ENCODE peak calls at places on chromosome X, in five cellular contexts. H is lower leg skin, O is hepatocyte, B is GM12865, J is RWPE1. Z is an unnamed sample.

GRCh38 chrX:19751068-19751467 is 136.3 kb downstream of the SH3KBP1 start:
- DNase-seq in H (no peak), O (no peak), B (no peak), J (no peak), Z (no peak)

GRCh38 chrX:68534696-68535095 is 35.8 kb downstream of the YIPF6 start:
- DNase-seq in H (no peak), O (no peak), B (no peak), J (no peak), Z (no peak)

GRCh38 chrX:103845165-103845653 is 13.2 kb upstream of the RAB9B start:
- DNase-seq in H (peak; percentile 32), O (peak; percentile 75), B (peak; percentile 59), J (peak; percentile 46), Z (peak; percentile 31)

GRCh38 chrX:152912641-152913040 is 14.8 kb downstream of the ZNF185 start:
- DNase-seq in H (no peak), O (no peak), B (no peak), J (no peak), Z (no peak)

GRCh38 chrX:134186362-134187121 is 50.4 kb upstream of the CCDC160 start:
- DNase-seq in H (no peak), O (no peak), B (peak; percentile 18), J (no peak), Z (no peak)

GRCh38 chrX:120426599-120426998 is 42.5 kb downstream of the LAMP2 start:
- DNase-seq in H (no peak), O (no peak), B (no peak), J (no peak), Z (no peak)

GRCh38 chrX:108139303-108139702 is 47.7 kb downstream of the ATG4A start:
- DNase-seq in H (no peak), O (no peak), B (peak; percentile 7), J (no peak), Z (no peak)

GRCh38 chrX:124421898-124422622 is 75.7 kb downstream of the SH2D1A start:
- DNase-seq in H (no peak), O (no peak), B (no peak), J (peak; percentile 0), Z (no peak)

GRCh38 chrX:22634081-22634480 is 361.4 kb downstream of the CBLL2 start:
- DNase-seq in H (no peak), O (no peak), B (no peak), J (no peak), Z (no peak)

GRCh38 chrX:132207996-132208395 is 11.3 kb downstream of the RAP2C start:
- DNase-seq in H (no peak), O (no peak), B (no peak), J (no peak), Z (no peak)

GRCh38 chrX:38651625-38652601 is 90.6 kb downstream of the TSPAN7 start:
- DNase-seq in H (no peak), O (no peak), B (no peak), J (no peak), Z (no peak)

GRCh38 chrX:55489315-55490009 is at the start of gene USP51:
- DNase-seq in H (peak; percentile 17), O (peak; percentile 81), B (peak; percentile 20), J (no peak), Z (peak; percentile 27)

DNA sequence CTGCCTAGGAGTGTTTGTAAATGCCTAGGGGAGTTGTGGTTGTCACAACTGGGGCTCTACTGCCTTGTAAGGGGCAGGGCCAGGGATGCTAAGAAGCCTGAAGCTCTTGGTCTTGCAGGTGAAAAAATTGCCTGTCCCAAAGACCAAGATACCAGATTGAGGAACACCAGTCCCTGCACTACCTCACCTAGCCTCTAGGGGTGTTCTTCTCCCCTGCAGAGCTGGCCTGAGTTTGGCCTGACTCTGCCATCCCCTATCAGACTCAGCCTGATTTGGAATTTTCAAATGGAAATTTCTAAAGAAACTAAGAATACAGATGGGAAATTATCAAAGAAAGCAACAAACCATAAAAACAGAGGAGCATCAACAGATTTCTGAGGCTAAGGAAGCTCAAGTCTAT is 90.4 kb downstream of the ZC4H2 start:
- DNase-seq in H (no peak), O (no peak), B (peak; percentile 6), J (no peak), Z (no peak)
- TF ChIP-seq CTCF in H (no peak), O (peak; percentile 11), B (peak; percentile 37), J (peak; percentile 27), Z (peak; percentile 1)

GRCh38 chrX:115940888-115941332 is 229.6 kb upstream of the AGTR2 start:
- DNase-seq in H (no peak), O (no peak), B (peak; percentile 56), J (no peak), Z (no peak)
- TF ChIP-seq CTCF in H (no peak), O (peak; percentile 4), B (peak; percentile 14), J (no peak), Z (no peak)

GRCh38 chrX:101206471-101206870 is 13.1 kb upstream of the DRP2 start:
- DNase-seq in H (no peak), O (peak; percentile 24), B (peak; percentile 43), J (peak; percentile 22), Z (peak; percentile 26)
- TF ChIP-seq CTCF in H (no peak), O (peak; percentile 43), B (peak; percentile 34), J (no peak), Z (no peak)

DNA sequence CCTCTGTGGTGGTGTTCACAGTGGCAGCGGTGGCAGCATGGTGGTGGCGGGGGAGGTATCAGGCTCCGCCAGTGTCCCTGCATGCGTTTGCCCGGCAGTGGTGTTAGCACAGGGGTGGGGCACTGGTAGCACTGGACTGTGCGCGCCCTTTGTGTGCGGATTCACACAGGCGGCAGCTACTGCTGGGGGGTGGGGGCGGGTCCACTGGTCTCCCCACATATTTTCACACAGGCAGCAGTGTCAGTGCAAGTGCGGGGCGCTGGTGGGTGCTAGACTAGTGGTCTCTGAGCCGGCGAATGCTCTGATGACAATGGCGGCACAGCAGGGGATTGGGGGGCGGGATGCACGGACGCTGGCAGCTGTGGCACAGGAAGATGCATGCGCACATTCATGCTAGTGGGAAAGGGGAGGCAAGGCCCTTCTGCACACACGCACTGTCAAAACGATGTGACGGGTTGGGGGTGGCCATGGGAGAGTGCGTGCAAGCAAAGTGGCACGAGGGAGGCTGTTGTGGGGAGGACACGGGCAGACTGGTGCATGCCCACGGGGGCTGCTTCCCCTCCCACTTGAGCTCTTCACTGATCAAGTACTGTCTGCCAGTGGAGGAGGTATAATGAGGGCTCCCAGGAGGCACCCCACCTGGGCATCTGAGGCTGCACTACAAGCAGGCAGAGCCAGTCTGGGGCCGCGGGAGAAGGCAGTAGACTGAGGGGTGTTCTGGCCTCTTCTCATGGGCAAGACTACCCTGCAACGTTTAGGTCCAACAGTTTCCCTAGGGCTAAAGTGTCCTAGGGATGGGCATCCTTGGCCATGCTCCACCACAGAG is 53.0 kb downstream of the POF1B start:
- DNase-seq in H (no peak), O (no peak), B (no peak), J (no peak), Z (no peak)
- TF ChIP-seq CTCF in H (no peak), O (no peak), B (no peak), J (no peak), Z (no peak)

GRCh38 chrX:28586891-28587635 is at the start of gene IL1RAPL1:
- DNase-seq in H (no peak), O (peak; percentile 52), B (peak; percentile 3), J (peak; percentile 18), Z (peak; percentile 1)
- TF ChIP-seq CTCF in H (no peak), O (peak; percentile 42), B (no peak), J (peak; percentile 24), Z (no peak)

GRCh38 chrX:70960728-70961127 is 29.8 kb upstream of the SLC7A3 start:
- DNase-seq in H (no peak), O (no peak), B (peak; percentile 1), J (no peak), Z (no peak)
- TF ChIP-seq CTCF in H (no peak), O (peak; percentile 17), B (no peak), J (no peak), Z (no peak)